ENCODE peak calls at places on chromosomes 16 and 17, in six cellular contexts. One of them, this sample, is unnamed.

GRCh38 chr17:32927724-32928526 is at the start of gene TMEM98:
- DNase-seq in IMR-90: peak; percentile 12
- DNase-seq in HEK293T: peak; percentile 22
- DNase-seq in AG04450: no peak
- DNase-seq in T-helper 1 cell: no peak
- DNase-seq in AG04449: no peak
- DNase-seq in this sample: no peak

GRCh38 chr16:89506791-89507191 is 1.4 kb upstream of the SPG7 start:
- DNase-seq in AG04449: no peak
- DNase-seq in T-helper 1 cell: no peak
- DNase-seq in AG04450: no peak
- DNase-seq in IMR-90: no peak
- DNase-seq in HEK293T: no peak
- DNase-seq in this sample: no peak

GRCh38 chr17:32882734-32883133 is 5.8 kb upstream of the MYO1D start:
- DNase-seq in AG04449: no peak
- DNase-seq in T-helper 1 cell: no peak
- DNase-seq in HEK293T: no peak
- DNase-seq in IMR-90: peak; percentile 32
- DNase-seq in AG04450: no peak
- DNase-seq in this sample: no peak

GRCh38 chr17:58783380-58783779 is 27.7 kb downstream of the PPM1E start:
- DNase-seq in HEK293T: no peak
- DNase-seq in AG04450: no peak
- DNase-seq in T-helper 1 cell: no peak
- DNase-seq in IMR-90: no peak
- DNase-seq in AG04449: no peak
- DNase-seq in this sample: no peak

GRCh38 chr16:66337434-66338188 is 28.9 kb upstream of the CDH5 start:
- DNase-seq in T-helper 1 cell: no peak
- DNase-seq in AG04449: no peak
- DNase-seq in AG04450: peak; percentile 18
- DNase-seq in IMR-90: peak; percentile 8
- DNase-seq in HEK293T: no peak
- DNase-seq in this sample: no peak

GRCh38 chr16:69035375-69035774 is 70.1 kb upstream of the HAS3 start:
- DNase-seq in IMR-90: no peak
- DNase-seq in AG04449: no peak
- DNase-seq in T-helper 1 cell: no peak
- DNase-seq in HEK293T: no peak
- DNase-seq in AG04450: no peak
- DNase-seq in this sample: no peak

GRCh38 chr17:29299031-29299430 is 5.1 kb upstream of the NUFIP2 start:
- DNase-seq in AG04449: no peak
- DNase-seq in IMR-90: no peak
- DNase-seq in HEK293T: no peak
- DNase-seq in T-helper 1 cell: no peak
- DNase-seq in AG04450: no peak
- DNase-seq in this sample: no peak

GRCh38 chr17:31529841-31530251 is 138.4 kb downstream of the RAB11FIP4 start:
- DNase-seq in T-helper 1 cell: no peak
- DNase-seq in IMR-90: no peak
- DNase-seq in AG04449: no peak
- DNase-seq in HEK293T: no peak
- DNase-seq in AG04450: no peak
- DNase-seq in this sample: no peak

GRCh38 chr16:11254913-11255736 is 879 bp downstream of the SOCS1 start:
- DNase-seq in HEK293T: no peak
- DNase-seq in AG04450: no peak
- DNase-seq in T-helper 1 cell: peak; percentile 51
- DNase-seq in IMR-90: peak; percentile 34
- DNase-seq in AG04449: no peak
- DNase-seq in this sample: no peak

GRCh38 chr17:63545302-63545928 is 4.9 kb upstream of the DCAF7 start:
- DNase-seq in T-helper 1 cell: no peak
- DNase-seq in AG04449: no peak
- DNase-seq in AG04450: no peak
- DNase-seq in HEK293T: no peak
- DNase-seq in IMR-90: no peak
- DNase-seq in this sample: no peak

GRCh38 chr16:85187447-85187846 is 75.2 kb upstream of the CIBAR2 start:
- DNase-seq in HEK293T: no peak
- DNase-seq in AG04450: no peak
- DNase-seq in IMR-90: no peak
- DNase-seq in AG04449: no peak
- DNase-seq in T-helper 1 cell: no peak
- DNase-seq in this sample: no peak